ENCODE peak calls at places on chromosome 22, in seven cellular contexts. P, F, Y, I, G, A and O are unnamed samples.

GRCh38 chr22:30370681-30371080 is 13.9 kb downstream of the CCDC157 start:
- DNase-seq in P (no peak), F (no peak), Y (no peak), I (no peak), G (no peak), A (no peak), O (no peak)

GRCh38 chr22:22884888-22885840 is 2.5 kb upstream of the IGLL5 start:
- DNase-seq in P (no peak), F (no peak), Y (no peak), I (no peak), G (peak), A (no peak), O (peak)

GRCh38 chr22:48758905-48759875 is 1068.5 kb downstream of the BRD1 start:
- DNase-seq in P (no peak), F (peak), Y (no peak), I (peak), G (no peak), A (no peak), O (peak)

GRCh38 chr22:22520020-22520656 is at the start of gene ZNF280A:
- DNase-seq in P (no peak), F (no peak), Y (peak), I (no peak), G (no peak), A (peak), O (no peak)

GRCh38 chr22:37198290-37199102 is 10.4 kb upstream of the C1QTNF6 start:
- DNase-seq in P (peak), F (peak), Y (peak), I (peak), G (peak), A (peak), O (peak)

GRCh38 chr22:26846645-26847044 is 189.3 kb downstream of the MIAT start:
- DNase-seq in P (peak), F (no peak), Y (no peak), I (no peak), G (no peak), A (peak), O (peak)

GRCh38 chr22:19349778-19350475 is 58.4 kb upstream of the CLTCL1 start:
- DNase-seq in P (no peak), F (no peak), Y (no peak), I (no peak), G (no peak), A (no peak), O (peak)

GRCh38 chr22:37126383-37126782 is 16.9 kb upstream of the TMPRSS6 start:
- DNase-seq in P (no peak), F (no peak), Y (no peak), I (no peak), G (no peak), A (no peak), O (no peak)

GRCh38 chr22:47593291-47593690 is 830.8 kb downstream of the TBC1D22A start:
- DNase-seq in P (no peak), F (no peak), Y (no peak), I (no peak), G (no peak), A (no peak), O (peak)

GRCh38 chr22:19974935-19975706 is 33.5 kb upstream of the TXNRD2 start:
- DNase-seq in P (no peak), F (no peak), Y (peak), I (no peak), G (no peak), A (no peak), O (no peak)

GRCh38 chr22:41598891-41599635 is 9.4 kb upstream of the PMM1 start:
- DNase-seq in P (no peak), F (no peak), Y (no peak), I (no peak), G (no peak), A (no peak), O (no peak)

GRCh38 chr22:38657248-38657909 is 941 bp downstream of the CBY1 start:
- DNase-seq in P (no peak), F (no peak), Y (peak), I (no peak), G (peak), A (no peak), O (no peak)

GRCh38 chr22:23777776-23778575 is 5.3 kb downstream of the MMP11 start:
- DNase-seq in P (no peak), F (no peak), Y (no peak), I (no peak), G (no peak), A (no peak), O (no peak)

GRCh38 chr22:42114721-42115120 is 15.9 kb downstream of the CYP2D6 start:
- DNase-seq in P (no peak), F (no peak), Y (peak), I (no peak), G (no peak), A (peak), O (no peak)

GRCh38 chr22:27534720-27535125 is 266.8 kb downstream of the MN1 start:
- DNase-seq in P (peak), F (no peak), Y (peak), I (no peak), G (no peak), A (peak), O (no peak)

GRCh38 chr22:50732681-50733080 is 5.3 kb upstream of the ACR start:
- DNase-seq in P (no peak), F (peak), Y (no peak), I (no peak), G (no peak), A (no peak), O (no peak)

GRCh38 chr22:37428649-37429586 is 1.6 kb upstream of the ELFN2 start:
- DNase-seq in P (peak), F (no peak), Y (peak), I (peak), G (peak), A (peak), O (no peak)

GRCh38 chr22:29073618-29074275 is 912 bp downstream of the KREMEN1 start:
- DNase-seq in P (no peak), F (no peak), Y (no peak), I (peak), G (peak), A (no peak), O (peak)

GRCh38 chr22:28674121-28674563 is 5.5 kb downstream of the TTC28 start:
- DNase-seq in P (peak), F (no peak), Y (peak), I (no peak), G (no peak), A (peak), O (no peak)

GRCh38 chr22:44428941-44429615 is 69.0 kb downstream of the RTL6 start:
- DNase-seq in P (no peak), F (no peak), Y (no peak), I (no peak), G (no peak), A (no peak), O (peak)

GRCh38 chr22:48902983-48903650 is 924.6 kb downstream of the BRD1 start:
- DNase-seq in P (no peak), F (no peak), Y (no peak), I (peak), G (no peak), A (no peak), O (peak)

GRCh38 chr22:26927841-26928240 is 270.5 kb downstream of the MIAT start:
- DNase-seq in P (no peak), F (no peak), Y (no peak), I (no peak), G (no peak), A (no peak), O (no peak)

GRCh38 chr22:50262460-50262911 is 1.0 kb upstream of the MAPK12 start:
- DNase-seq in P (peak), F (no peak), Y (peak), I (no peak), G (no peak), A (no peak), O (no peak)

GRCh38 chr22:39545310-39546063 is 12.9 kb upstream of the RPS19BP1 start:
- DNase-seq in P (no peak), F (no peak), Y (no peak), I (peak), G (peak), A (peak), O (no peak)

GRCh38 chr22:35552186-35552842 is 11.7 kb downstream of the RASD2 start:
- DNase-seq in P (no peak), F (no peak), Y (no peak), I (no peak), G (peak), A (peak), O (no peak)

GRCh38 chr22:38467904-38468760 is at the start of gene KDELR3:
- DNase-seq in P (peak), F (peak), Y (peak), I (peak), G (peak), A (peak), O (no peak)

GRCh38 chr22:28907311-28908008 is 24.1 kb downstream of the ZNRF3 start:
- DNase-seq in P (no peak), F (no peak), Y (no peak), I (no peak), G (no peak), A (no peak), O (no peak)

GRCh38 chr22:41799486-41800347 is 762 bp upstream of the CCDC134 start:
- DNase-seq in P (no peak), F (no peak), Y (no peak), I (peak), G (peak), A (no peak), O (peak)

GRCh38 chr22:37559901-37560681 is at the start of gene CDC42EP1:
- DNase-seq in P (no peak), F (no peak), Y (peak), I (peak), G (peak), A (peak), O (no peak)

GRCh38 chr22:50656122-50657070 is 16.2 kb upstream of the SHANK3 start:
- DNase-seq in P (peak), F (no peak), Y (peak), I (no peak), G (no peak), A (peak), O (no peak)

GRCh38 chr22:23938328-23939016 is 22.5 kb downstream of the GSTT2B start:
- DNase-seq in P (no peak), F (no peak), Y (no peak), I (no peak), G (no peak), A (no peak), O (no peak)

GRCh38 chr22:46626356-46626755 is 6.2 kb downstream of the GRAMD4 start:
- DNase-seq in P (no peak), F (no peak), Y (no peak), I (no peak), G (no peak), A (no peak), O (no peak)

GRCh38 chr22:22818861-22819855 is 68.5 kb upstream of the IGLL5 start:
- DNase-seq in P (no peak), F (no peak), Y (no peak), I (no peak), G (peak), A (no peak), O (no peak)

GRCh38 chr22:22944268-22944985 is 56.8 kb downstream of the IGLL5 start:
- DNase-seq in P (no peak), F (no peak), Y (no peak), I (peak), G (no peak), A (no peak), O (peak)

GRCh38 chr22:41535244-41535643 is 9.0 kb downstream of the POLR3H start:
- DNase-seq in P (no peak), F (no peak), Y (no peak), I (no peak), G (no peak), A (no peak), O (no peak)